ENCODE peak calls at places on chromosome 4, in five cellular contexts. One of them, this sample, is unnamed. For H3K9me3, the result is how much of the 10 kb centered on the place peaks cover.

GRCh38 chr4:52358855-52359254 is 300.2 kb downstream of the USP46 start:
- DNase-seq in CD4-positive, CD25-positive, alpha-beta regulatory T cell: no peak
- DNase-seq in left lung: no peak
- DNase-seq in GM23248: no peak
- DNase-seq in colonic mucosa: no peak
- DNase-seq in this sample: no peak

GRCh38 chr4:109998867-109999303 is 86.2 kb downstream of the EGF start:
- DNase-seq in CD4-positive, CD25-positive, alpha-beta regulatory T cell: peak
- DNase-seq in GM23248: peak
- DNase-seq in left lung: no peak
- DNase-seq in colonic mucosa: peak
- DNase-seq in this sample: no peak

GRCh38 chr4:168573870-168574269 is 77.0 kb downstream of the PALLD start:
- DNase-seq in left lung: no peak
- DNase-seq in CD4-positive, CD25-positive, alpha-beta regulatory T cell: no peak
- DNase-seq in colonic mucosa: no peak
- DNase-seq in GM23248: no peak
- DNase-seq in this sample: no peak

GRCh38 chr4:4693755-4694295 is 152.0 kb upstream of the STX18 start:
- DNase-seq in CD4-positive, CD25-positive, alpha-beta regulatory T cell: no peak
- DNase-seq in colonic mucosa: no peak
- DNase-seq in left lung: no peak
- DNase-seq in GM23248: no peak
- DNase-seq in this sample: no peak

GRCh38 chr4:167100120-167100519 is 134.2 kb downstream of the SPOCK3 start:
- DNase-seq in colonic mucosa: no peak
- DNase-seq in left lung: no peak
- DNase-seq in GM23248: peak
- DNase-seq in CD4-positive, CD25-positive, alpha-beta regulatory T cell: no peak
- DNase-seq in this sample: no peak

GRCh38 chr4:85825937-85826678 is 351.2 kb downstream of the ARHGAP24 start:
- DNase-seq in left lung: no peak
- DNase-seq in colonic mucosa: peak
- DNase-seq in CD4-positive, CD25-positive, alpha-beta regulatory T cell: no peak
- DNase-seq in GM23248: peak
- DNase-seq in this sample: no peak

GRCh38 chr4:77917075-77917474 is 54.4 kb downstream of the MRPL1 start:
- DNase-seq in CD4-positive, CD25-positive, alpha-beta regulatory T cell: no peak
- DNase-seq in colonic mucosa: no peak
- DNase-seq in GM23248: no peak
- DNase-seq in left lung: no peak
- DNase-seq in this sample: no peak

GRCh38 chr4:39255266-39255665 is 72.9 kb downstream of the WDR19 start:
- DNase-seq in colonic mucosa: no peak
- DNase-seq in CD4-positive, CD25-positive, alpha-beta regulatory T cell: no peak
- DNase-seq in GM23248: peak
- DNase-seq in left lung: no peak
- DNase-seq in this sample: no peak

GRCh38 chr4:112771-113170 is 11.5 kb upstream of the ZNF718 start:
- DNase-seq in left lung: no peak
- DNase-seq in colonic mucosa: no peak
- DNase-seq in GM23248: no peak
- DNase-seq in CD4-positive, CD25-positive, alpha-beta regulatory T cell: no peak
- DNase-seq in this sample: no peak
- H3K9me3 ChIP-seq in left lung: under half
- H3K9me3 ChIP-seq in colonic mucosa: under half
- H3K9me3 ChIP-seq in GM23248: under half
- H3K9me3 ChIP-seq in CD4-positive, CD25-positive, alpha-beta regulatory T cell: under half
- H3K9me3 ChIP-seq in this sample: under half

GRCh38 chr4:73432169-73433000 is 3.6 kb upstream of the AFP start:
- DNase-seq in colonic mucosa: no peak
- DNase-seq in GM23248: no peak
- DNase-seq in left lung: no peak
- DNase-seq in CD4-positive, CD25-positive, alpha-beta regulatory T cell: no peak
- DNase-seq in this sample: no peak
- H3K27ac ChIP-seq in colonic mucosa: no peak
- H3K27ac ChIP-seq in GM23248: no peak
- H3K27ac ChIP-seq in left lung: no peak
- H3K27ac ChIP-seq in CD4-positive, CD25-positive, alpha-beta regulatory T cell: no peak
- H3K27ac ChIP-seq in this sample: no peak

GRCh38 chr4:60579335-60579734 is 620.8 kb upstream of the ADGRL3 start:
- DNase-seq in CD4-positive, CD25-positive, alpha-beta regulatory T cell: no peak
- DNase-seq in GM23248: no peak
- DNase-seq in colonic mucosa: no peak
- DNase-seq in left lung: no peak
- DNase-seq in this sample: no peak
- H3K9me3 ChIP-seq in CD4-positive, CD25-positive, alpha-beta regulatory T cell: under half
- H3K9me3 ChIP-seq in GM23248: under half
- H3K9me3 ChIP-seq in colonic mucosa: under half
- H3K9me3 ChIP-seq in left lung: under half
- H3K9me3 ChIP-seq in this sample: under half

GRCh38 chr4:145865274-145865941 is 73.2 kb downstream of the ZNF827 start:
- DNase-seq in left lung: no peak
- DNase-seq in colonic mucosa: no peak
- DNase-seq in GM23248: no peak
- DNase-seq in CD4-positive, CD25-positive, alpha-beta regulatory T cell: no peak
- DNase-seq in this sample: no peak

GRCh38 chr4:145868637-145869409 is 69.8 kb downstream of the ZNF827 start:
- DNase-seq in left lung: no peak
- DNase-seq in colonic mucosa: no peak
- DNase-seq in CD4-positive, CD25-positive, alpha-beta regulatory T cell: peak
- DNase-seq in GM23248: peak
- DNase-seq in this sample: no peak

GRCh38 chr4:145867416-145867815 is 71.2 kb downstream of the ZNF827 start:
- DNase-seq in CD4-positive, CD25-positive, alpha-beta regulatory T cell: no peak
- DNase-seq in colonic mucosa: no peak
- DNase-seq in left lung: no peak
- DNase-seq in GM23248: no peak
- DNase-seq in this sample: no peak

GRCh38 chr4:145871209-145871608 is 67.4 kb downstream of the ZNF827 start:
- DNase-seq in left lung: no peak
- DNase-seq in CD4-positive, CD25-positive, alpha-beta regulatory T cell: no peak
- DNase-seq in colonic mucosa: no peak
- DNase-seq in GM23248: no peak
- DNase-seq in this sample: no peak

DNA sequence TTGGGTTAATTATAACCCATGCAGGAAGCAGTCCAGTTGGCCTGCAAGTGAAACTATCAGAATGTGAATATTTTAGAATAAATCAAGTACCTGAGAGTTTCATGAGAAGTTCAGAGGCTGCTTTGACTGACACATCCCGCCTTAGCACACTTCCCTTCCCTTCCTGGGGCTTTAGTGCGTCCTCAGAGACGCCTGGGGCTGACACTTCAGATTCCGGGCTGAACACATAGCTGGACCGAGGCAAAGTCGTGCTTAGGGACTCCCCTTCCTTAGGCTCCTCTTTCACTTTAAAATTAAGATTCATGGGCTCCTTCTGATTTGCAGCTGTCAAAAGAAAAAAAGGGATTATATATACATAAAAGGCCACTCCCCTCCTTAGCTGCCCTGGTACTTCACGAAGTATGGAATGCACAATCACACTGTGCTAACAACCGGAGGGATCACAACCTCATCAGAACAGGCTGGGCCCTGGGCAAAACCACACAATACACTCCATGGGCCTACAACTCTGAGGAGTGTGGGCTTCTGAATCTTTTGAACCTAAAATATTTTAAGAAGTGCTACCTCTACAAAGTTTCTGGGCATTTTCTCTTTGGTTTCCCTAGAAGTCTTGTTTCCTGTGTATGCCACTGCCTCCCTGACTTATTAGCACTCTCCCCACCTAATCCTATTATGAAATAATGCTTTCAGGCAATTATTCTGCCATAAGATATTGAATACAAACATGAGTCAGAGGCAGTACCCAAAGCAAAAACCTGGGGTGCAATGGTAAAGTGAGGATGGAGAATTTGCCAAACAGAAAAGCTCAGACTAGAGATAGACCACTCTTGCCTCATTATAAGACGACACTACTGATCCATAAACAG is 68.2 kb downstream of the ZNF827 start:
- DNase-seq in colonic mucosa: no peak
- DNase-seq in GM23248: peak
- DNase-seq in CD4-positive, CD25-positive, alpha-beta regulatory T cell: no peak
- DNase-seq in left lung: no peak
- DNase-seq in this sample: no peak
- H3K27ac ChIP-seq in colonic mucosa: no peak
- H3K27ac ChIP-seq in GM23248: no peak
- H3K27ac ChIP-seq in CD4-positive, CD25-positive, alpha-beta regulatory T cell: no peak
- H3K27ac ChIP-seq in left lung: no peak
- H3K27ac ChIP-seq in this sample: no peak

GRCh38 chr4:36523182-36523581 is 241.8 kb downstream of the DTHD1 start:
- DNase-seq in colonic mucosa: no peak
- DNase-seq in CD4-positive, CD25-positive, alpha-beta regulatory T cell: no peak
- DNase-seq in GM23248: no peak
- DNase-seq in left lung: no peak
- DNase-seq in this sample: no peak
- H3K9me3 ChIP-seq in colonic mucosa: under half
- H3K9me3 ChIP-seq in CD4-positive, CD25-positive, alpha-beta regulatory T cell: under half
- H3K9me3 ChIP-seq in GM23248: under half
- H3K9me3 ChIP-seq in left lung: under half
- H3K9me3 ChIP-seq in this sample: under half

GRCh38 chr4:17502764-17503163 is 9.1 kb downstream of the QDPR start:
- DNase-seq in CD4-positive, CD25-positive, alpha-beta regulatory T cell: no peak
- DNase-seq in GM23248: no peak
- DNase-seq in colonic mucosa: no peak
- DNase-seq in left lung: no peak
- DNase-seq in this sample: no peak

GRCh38 chr4:17500574-17500973 is 11.3 kb downstream of the QDPR start:
- DNase-seq in left lung: no peak
- DNase-seq in GM23248: no peak
- DNase-seq in CD4-positive, CD25-positive, alpha-beta regulatory T cell: no peak
- DNase-seq in colonic mucosa: no peak
- DNase-seq in this sample: no peak

DNA sequence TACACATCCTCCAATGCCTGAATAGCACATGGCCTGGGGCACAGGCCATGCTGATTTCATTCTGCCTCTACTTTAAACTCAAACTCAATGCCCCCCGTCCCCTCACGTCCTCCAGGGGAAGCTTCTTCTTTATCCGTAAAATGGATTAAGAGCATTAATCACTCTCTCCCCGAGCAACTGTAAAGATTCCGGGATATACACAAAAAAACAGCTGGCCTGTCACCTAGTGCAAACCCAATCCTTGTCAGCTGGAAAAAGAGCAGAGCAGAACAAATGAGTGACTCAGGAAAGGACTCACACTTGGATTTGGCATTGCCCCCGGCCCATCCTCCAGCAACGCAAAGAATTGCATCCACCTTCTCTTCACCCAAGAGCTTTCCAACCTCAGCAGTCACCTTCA is 7.8 kb downstream of the QDPR start:
- DNase-seq in GM23248: no peak
- DNase-seq in left lung: no peak
- DNase-seq in colonic mucosa: no peak
- DNase-seq in CD4-positive, CD25-positive, alpha-beta regulatory T cell: no peak
- DNase-seq in this sample: no peak
- H3K27ac ChIP-seq in GM23248: no peak
- H3K27ac ChIP-seq in left lung: no peak
- H3K27ac ChIP-seq in colonic mucosa: no peak
- H3K27ac ChIP-seq in CD4-positive, CD25-positive, alpha-beta regulatory T cell: no peak
- H3K27ac ChIP-seq in this sample: no peak

GRCh38 chr4:61762722-61763627 is 562.8 kb downstream of the ADGRL3 start:
- DNase-seq in left lung: no peak
- DNase-seq in colonic mucosa: no peak
- DNase-seq in CD4-positive, CD25-positive, alpha-beta regulatory T cell: no peak
- DNase-seq in GM23248: no peak
- DNase-seq in this sample: no peak
- H3K9me3 ChIP-seq in left lung: under half
- H3K9me3 ChIP-seq in colonic mucosa: under half
- H3K9me3 ChIP-seq in CD4-positive, CD25-positive, alpha-beta regulatory T cell: under half
- H3K9me3 ChIP-seq in GM23248: under half
- H3K9me3 ChIP-seq in this sample: under half

This sample was measured in thoracic aorta.